ENCODE peak calls at places on chromosomes 7 and 10, in eight cellular contexts. L is PC-3, F is neural progenitor cell, N is OCI-LY7, A is HCT116, T is GM23248, G is MM.1S, J is SK-N-SH. D is an unnamed sample.

GRCh38 chr10:43110318-43111071 is 27.8 kb upstream of the CSGALNACT2 start:
- DNase-seq in L (peak; percentile 47), F (no peak), N (no peak), A (no peak), T (peak; percentile 81), G (peak; percentile 63), J (no peak), D (peak; percentile 34)

GRCh38 chr10:12971001-12971788 is 30.3 kb downstream of the CCDC3 start:
- DNase-seq in L (no peak), F (no peak), N (no peak), A (no peak), T (no peak), G (no peak), J (no peak), D (no peak)

GRCh38 chr10:974038-974784 is 14.0 kb upstream of the GTPBP4 start:
- DNase-seq in L (no peak), F (no peak), N (no peak), A (no peak), T (peak; percentile 13), G (no peak), J (no peak), D (peak; percentile 81)

GRCh38 chr7:29224726-29225125 is 30.2 kb downstream of the CHN2 start:
- DNase-seq in L (peak; percentile 76), F (no peak), N (no peak), A (no peak), T (peak; percentile 53), G (no peak), J (no peak), D (no peak)

GRCh38 chr7:115476666-115477065 is 553.9 kb downstream of the TFEC start:
- DNase-seq in L (no peak), F (peak; percentile 50), N (no peak), A (no peak), T (peak; percentile 23), G (no peak), J (no peak), D (peak; percentile 6)

GRCh38 chr7:26617066-26617465 is 247.3 kb downstream of the SKAP2 start:
- DNase-seq in L (no peak), F (no peak), N (no peak), A (no peak), T (no peak), G (no peak), J (no peak), D (no peak)

GRCh38 chr10:73785721-73786511 is 510 bp downstream of the ZSWIM8 start:
- DNase-seq in L (peak; percentile 89), F (peak; percentile 78), N (peak; percentile 54), A (no peak), T (peak; percentile 82), G (peak; percentile 41), J (peak; percentile 59), D (peak; percentile 78)

GRCh38 chr7:18872344-18872743 is 245.1 kb downstream of the TWIST1 start:
- DNase-seq in L (no peak), F (no peak), N (no peak), A (no peak), T (no peak), G (no peak), J (no peak), D (no peak)

GRCh38 chr7:91655656-91656055 is 224.8 kb downstream of the MTERF1 start:
- DNase-seq in L (no peak), F (no peak), N (no peak), A (no peak), T (no peak), G (no peak), J (no peak), D (no peak)

GRCh38 chr7:55534262-55534915 is 37.9 kb downstream of the VOPP1 start:
- DNase-seq in L (peak; percentile 76), F (no peak), N (peak; percentile 96), A (no peak), T (peak; percentile 84), G (peak; percentile 95), J (no peak), D (no peak)

GRCh38 chr10:73517166-73517888 is 21.5 kb upstream of the PPP3CB start:
- DNase-seq in L (peak; percentile 59), F (no peak), N (no peak), A (no peak), T (no peak), G (no peak), J (no peak), D (no peak)

GRCh38 chr7:80027616-80028173 is 106.9 kb upstream of the GNAI1 start:
- DNase-seq in L (no peak), F (no peak), N (no peak), A (no peak), T (no peak), G (no peak), J (no peak), D (no peak)

GRCh38 chr7:133275441-133276105 is 22.7 kb downstream of the EXOC4 start:
- DNase-seq in L (no peak), F (no peak), N (no peak), A (no peak), T (peak; percentile 15), G (no peak), J (no peak), D (no peak)

GRCh38 chr7:135976312-135977019 is 693 bp downstream of the MTPN start:
- DNase-seq in L (peak; percentile 6), F (no peak), N (peak; percentile 64), A (peak; percentile 3), T (peak; percentile 46), G (peak; percentile 41), J (peak; percentile 67), D (peak; percentile 31)

GRCh38 chr10:131207176-131207575 is 104.3 kb downstream of the TCERG1L start:
- DNase-seq in L (no peak), F (no peak), N (no peak), A (no peak), T (no peak), G (no peak), J (no peak), D (no peak)

GRCh38 chr7:122790558-122790957 is 87.8 kb upstream of the RNF148 start:
- DNase-seq in L (no peak), F (no peak), N (no peak), A (no peak), T (no peak), G (no peak), J (no peak), D (no peak)

GRCh38 chr7:115477193-115477651 is 553.3 kb downstream of the TFEC start:
- DNase-seq in L (no peak), F (peak; percentile 77), N (no peak), A (no peak), T (peak; percentile 70), G (no peak), J (no peak), D (peak; percentile 59)

GRCh38 chr10:46523881-46524470 is 32.5 kb downstream of the GPRIN2 start:
- DNase-seq in L (peak; percentile 99), F (no peak), N (no peak), A (peak; percentile 35), T (peak; percentile 98), G (no peak), J (peak; percentile 38), D (peak; percentile 58)
- TF ChIP-seq EZH2phosphoT487 in L (no peak), F (no peak), N (no peak), A (no peak), T (no peak), G (no peak), J (no peak), D (no peak)

DNA sequence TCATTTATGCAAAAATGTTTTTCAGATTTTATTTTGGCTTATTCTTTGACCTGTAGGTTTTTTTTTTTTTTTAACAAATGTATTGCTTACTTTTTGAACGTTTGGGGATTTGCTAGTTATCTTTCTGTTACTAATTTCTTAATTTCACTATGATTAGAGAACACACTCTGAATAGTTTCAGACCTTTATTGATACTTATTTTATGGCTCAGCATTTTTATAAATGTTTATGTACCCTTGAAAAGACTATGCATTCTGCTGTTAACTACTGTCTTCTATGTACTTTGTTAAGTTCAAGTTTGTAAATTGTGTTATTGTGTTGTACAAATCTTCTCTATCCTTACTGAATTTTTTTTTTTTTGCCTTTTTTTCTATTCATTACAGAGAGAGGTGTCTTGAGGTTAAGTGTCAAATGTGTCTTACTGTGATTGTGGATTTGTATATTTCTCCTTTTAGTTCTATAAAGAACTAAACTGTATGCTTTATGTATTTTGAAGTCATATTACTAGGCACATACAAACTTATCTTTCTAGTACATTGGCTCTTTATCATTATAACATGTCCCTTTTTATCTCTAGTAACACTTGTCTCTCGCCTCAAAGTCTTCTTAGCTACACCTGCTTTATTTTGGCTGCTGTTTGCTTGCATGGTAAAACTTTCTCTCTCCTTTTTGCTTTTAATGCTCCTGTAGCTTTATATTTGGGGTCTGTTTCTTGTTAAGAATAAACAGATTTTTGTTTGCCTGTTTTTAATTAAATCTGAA is 8.1 kb downstream of the MKLN1 start:
- DNase-seq in L (no peak), F (no peak), N (no peak), A (no peak), T (no peak), G (no peak), J (no peak), D (no peak)
- H3K9me3 ChIP-seq in L (peaks cover 17% of the 10 kb centered on the region), F (peaks cover 26% of the 10 kb centered on the region), N (peaks cover 22% of the 10 kb centered on the region), A (peaks cover 9% of the 10 kb centered on the region), T (no peaks in the 10 kb centered on the region), G (no peaks in the 10 kb centered on the region), J (peaks cover 40% of the 10 kb centered on the region), D (peaks cover 15% of the 10 kb centered on the region)

GRCh38 chr10:99784025-99784730 is 1.7 kb downstream of the ABCC2 start:
- DNase-seq in L (peak; percentile 59), F (no peak), N (no peak), A (no peak), T (peak; percentile 91), G (no peak), J (no peak), D (peak; percentile 33)

GRCh38 chr10:99785646-99786045 is 3.2 kb downstream of the ABCC2 start:
- DNase-seq in L (peak; percentile 76), F (no peak), N (no peak), A (no peak), T (no peak), G (no peak), J (no peak), D (no peak)

GRCh38 chr10:99781734-99782429 is 558 bp upstream of the ABCC2 start:
- DNase-seq in L (no peak), F (no peak), N (no peak), A (no peak), T (no peak), G (no peak), J (no peak), D (no peak)

GRCh38 chr10:99784731-99785441 is 2.4 kb downstream of the ABCC2 start:
- DNase-seq in L (peak; percentile 49), F (no peak), N (no peak), A (no peak), T (peak; percentile 38), G (no peak), J (no peak), D (no peak)

GRCh38 chr10:99782447-99783286 is at the start of gene ABCC2:
- DNase-seq in L (no peak), F (no peak), N (no peak), A (no peak), T (no peak), G (no peak), J (no peak), D (peak; percentile 61)
- TF ChIP-seq EZH2phosphoT487 in L (no peak), F (no peak), N (no peak), A (no peak), T (no peak), G (no peak), J (no peak), D (no peak)

DNA sequence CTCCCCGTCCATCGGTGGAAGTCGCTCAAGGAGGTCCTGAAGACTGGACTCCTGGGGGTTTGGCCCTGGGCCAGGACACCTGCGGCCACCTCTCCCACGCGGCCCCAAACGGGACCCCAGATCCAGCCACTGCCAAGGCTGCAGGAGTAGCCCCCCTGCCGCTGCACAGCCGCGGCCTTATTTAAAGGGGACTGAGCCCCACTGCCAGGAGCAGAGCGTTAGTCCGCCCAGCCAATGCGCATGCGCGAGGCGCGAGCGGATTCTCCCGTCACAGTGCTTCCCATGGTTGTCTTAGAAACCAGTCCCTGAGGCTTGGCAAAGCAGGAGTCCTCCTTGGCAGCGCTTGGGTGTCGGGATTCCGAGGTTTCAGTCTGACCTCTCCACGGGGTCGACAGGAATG is 320.0 kb downstream of the ZNF716 start:
- DNase-seq in L (no peak), F (no peak), N (no peak), A (no peak), T (no peak), G (no peak), J (peak; percentile 67), D (no peak)
- H3K9me3 ChIP-seq in L (no peaks in the 10 kb centered on the region), F (peaks cover 11% of the 10 kb centered on the region), N (no peaks in the 10 kb centered on the region), A (no peaks in the 10 kb centered on the region), T (no peaks in the 10 kb centered on the region), G (no peaks in the 10 kb centered on the region), J (no peaks in the 10 kb centered on the region), D (no peaks in the 10 kb centered on the region)